ENCODE peak calls at places on chromosomes 1 and 21, in four cellular contexts. U, C, G and Y are unnamed samples.

GRCh38 chr1:150528196-150528595 is 12.6 kb downstream of the FALEC start:
- DNase-seq in G (no peak), C (no peak), U (no peak), Y (no peak)

GRCh38 chr1:205748398-205749093 is 1.4 kb downstream of the NUCKS1 start:
- DNase-seq in G (no peak), U (no peak), C (no peak), Y (no peak)

GRCh38 chr1:229221106-229222019 is 49.5 kb upstream of the RAB4A start:
- DNase-seq in U (no peak), C (no peak), G (no peak), Y (peak; percentile 60)

GRCh38 chr21:41752231-41752681 is 14.6 kb downstream of the RIPK4 start:
- DNase-seq in C (no peak), G (peak; percentile 97), U (no peak), Y (no peak)

GRCh38 chr1:66831529-66832239 is 30.6 kb upstream of the INSL5 start:
- DNase-seq in U (no peak), C (no peak), G (no peak), Y (no peak)

GRCh38 chr1:160205242-160205973 is at the start of gene PEA15:
- DNase-seq in C (peak; percentile 69), G (no peak), U (peak; percentile 75), Y (no peak)

GRCh38 chr1:242811092-242811840 is 286.8 kb upstream of the PLD5 start:
- DNase-seq in C (no peak), G (no peak), U (no peak), Y (no peak)

GRCh38 chr1:35570589-35571137 is 2.5 kb upstream of the TFAP2E start:
- DNase-seq in C (no peak), U (no peak), G (no peak), Y (no peak)

GRCh38 chr1:36691374-36691773 is 208.7 kb upstream of the CSF3R start:
- DNase-seq in G (no peak), C (no peak), U (no peak), Y (no peak)

GRCh38 chr1:227306689-227307088 is 11.6 kb downstream of the CDC42BPA start:
- DNase-seq in U (no peak), C (no peak), G (no peak), Y (no peak)

GRCh38 chr1:27416387-27417111 is 24.1 kb downstream of the GPR3 start:
- DNase-seq in U (no peak), C (no peak), G (no peak), Y (no peak)

GRCh38 chr21:39033878-39034589 is 149.2 kb downstream of the PSMG1 start:
- DNase-seq in G (no peak), C (no peak), U (peak; percentile 80), Y (no peak)

GRCh38 chr1:36352141-36352909 is 28.9 kb upstream of the EVA1B start:
- DNase-seq in U (no peak), C (no peak), G (no peak), Y (no peak)

GRCh38 chr1:234503193-234504050 is 24.4 kb upstream of the TARBP1 start:
- DNase-seq in U (no peak), C (no peak), G (no peak), Y (no peak)

GRCh38 chr1:230868736-230869385 is 540 bp upstream of the C1orf198 start:
- DNase-seq in C (peak; percentile 45), U (peak; percentile 71), G (no peak), Y (no peak)

GRCh38 chr1:42000781-42001180 is 82.1 kb upstream of the HIVEP3 start:
- DNase-seq in G (no peak), U (no peak), C (no peak), Y (no peak)

GRCh38 chr21:39132248-39132647 is 51.0 kb downstream of the PSMG1 start:
- DNase-seq in G (no peak), C (no peak), U (no peak), Y (no peak)

GRCh38 chr21:18000961-18001522 is 181.9 kb upstream of the C21orf91 start:
- DNase-seq in C (no peak), G (no peak), U (no peak), Y (no peak)

GRCh38 chr1:109935451-109935900 is 24.8 kb downstream of the CSF1 start:
- DNase-seq in U (no peak), G (no peak), C (no peak), Y (no peak)

GRCh38 chr1:154623358-154623757 is 15.4 kb upstream of the ADAR start:
- DNase-seq in G (no peak), U (peak; percentile 50), C (no peak), Y (no peak)

GRCh38 chr1:40628903-40629292 is 36.6 kb downstream of the RIMS3 start:
- DNase-seq in U (no peak), G (no peak), C (no peak), Y (no peak)

GRCh38 chr1:55010887-55011217 is 12.1 kb downstream of the BSND start:
- DNase-seq in G (no peak), C (no peak), U (no peak), Y (no peak)

GRCh38 chr21:34603002-34603709 is 11.8 kb downstream of the RCAN1 start:
- DNase-seq in C (peak; percentile 86), U (peak; percentile 83), G (peak; percentile 36), Y (no peak)

GRCh38 chr1:162561616-162562451 is at the start of gene UAP1:
- DNase-seq in U (no peak), C (no peak), G (no peak), Y (no peak)

GRCh38 chr1:1779691-1780597 is 1.7 kb upstream of the NADK start:
- DNase-seq in G (no peak), U (peak; percentile 83), C (peak; percentile 80), Y (no peak)

GRCh38 chr1:40182956-40183710 is 21.9 kb downstream of the RLF start:
- DNase-seq in G (no peak), U (no peak), C (no peak), Y (no peak)

GRCh38 chr1:232676307-232676706 is 46.4 kb upstream of the SIPA1L2 start:
- DNase-seq in C (no peak), G (no peak), U (no peak), Y (no peak)

GRCh38 chr1:36322786-36323635 is 434 bp downstream of the EVA1B start:
- DNase-seq in C (peak; percentile 63), G (no peak), U (peak; percentile 56), Y (no peak)

GRCh38 chr21:34126691-34127090 is 53.3 kb downstream of the MRPS6 start:
- DNase-seq in U (no peak), G (no peak), C (no peak), Y (no peak)

GRCh38 chr1:82226198-82226505 is 425.4 kb downstream of the ADGRL2 start:
- DNase-seq in C (no peak), U (no peak), G (no peak), Y (no peak)

GRCh38 chr1:5638582-5638981 is 353.6 kb downstream of the NPHP4 start:
- DNase-seq in G (no peak), U (no peak), C (no peak), Y (no peak)

GRCh38 chr1:5639323-5639722 is 352.9 kb downstream of the NPHP4 start:
- DNase-seq in U (no peak), C (peak; percentile 9), G (no peak), Y (no peak)

GRCh38 chr1:5644281-5645134 is 347.7 kb downstream of the NPHP4 start:
- DNase-seq in C (no peak), G (no peak), U (no peak), Y (no peak)

GRCh38 chr1:5643360-5644090 is 348.7 kb downstream of the NPHP4 start:
- DNase-seq in C (no peak), U (no peak), G (no peak), Y (no peak)

DNA sequence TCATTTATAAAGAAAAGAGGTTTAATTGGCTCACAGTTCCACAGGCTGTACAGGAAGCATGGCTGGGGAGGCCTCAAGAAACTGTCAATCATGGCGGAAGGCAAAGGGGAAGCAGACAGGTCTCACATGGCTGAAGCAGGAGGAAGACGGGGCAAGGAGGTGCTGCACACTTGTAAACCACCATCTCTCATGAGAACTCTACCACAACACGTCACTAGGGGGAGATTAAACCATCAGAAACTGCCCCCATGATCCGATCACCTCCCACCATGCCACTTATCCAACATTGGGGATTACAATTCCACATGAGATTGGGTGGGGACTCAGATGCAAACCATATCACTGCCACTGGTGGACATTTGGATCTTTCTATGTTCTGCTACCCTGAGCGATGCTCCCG is 351.4 kb downstream of the NPHP4 start:
- DNase-seq in U (no peak), G (no peak), C (no peak), Y (no peak)
- TF ChIP-seq CTCF in U (no peak), G (no peak), C (no peak), Y (no peak)

GRCh38 chr1:22050330-22050729 is 2.2 kb upstream of the CDC42 start:
- DNase-seq in G (no peak), C (no peak), U (no peak), Y (no peak)

GRCh38 chr1:22044690-22045420 is 7.7 kb upstream of the CDC42 start:
- DNase-seq in C (no peak), U (no peak), G (no peak), Y (no peak)

GRCh38 chr1:22045604-22046228 is 6.8 kb upstream of the CDC42 start:
- DNase-seq in U (peak; percentile 14), C (no peak), G (no peak), Y (no peak)

GRCh38 chr1:22051607-22052114 is 848 bp upstream of the CDC42 start:
- DNase-seq in U (no peak), C (no peak), G (no peak), Y (no peak)

DNA sequence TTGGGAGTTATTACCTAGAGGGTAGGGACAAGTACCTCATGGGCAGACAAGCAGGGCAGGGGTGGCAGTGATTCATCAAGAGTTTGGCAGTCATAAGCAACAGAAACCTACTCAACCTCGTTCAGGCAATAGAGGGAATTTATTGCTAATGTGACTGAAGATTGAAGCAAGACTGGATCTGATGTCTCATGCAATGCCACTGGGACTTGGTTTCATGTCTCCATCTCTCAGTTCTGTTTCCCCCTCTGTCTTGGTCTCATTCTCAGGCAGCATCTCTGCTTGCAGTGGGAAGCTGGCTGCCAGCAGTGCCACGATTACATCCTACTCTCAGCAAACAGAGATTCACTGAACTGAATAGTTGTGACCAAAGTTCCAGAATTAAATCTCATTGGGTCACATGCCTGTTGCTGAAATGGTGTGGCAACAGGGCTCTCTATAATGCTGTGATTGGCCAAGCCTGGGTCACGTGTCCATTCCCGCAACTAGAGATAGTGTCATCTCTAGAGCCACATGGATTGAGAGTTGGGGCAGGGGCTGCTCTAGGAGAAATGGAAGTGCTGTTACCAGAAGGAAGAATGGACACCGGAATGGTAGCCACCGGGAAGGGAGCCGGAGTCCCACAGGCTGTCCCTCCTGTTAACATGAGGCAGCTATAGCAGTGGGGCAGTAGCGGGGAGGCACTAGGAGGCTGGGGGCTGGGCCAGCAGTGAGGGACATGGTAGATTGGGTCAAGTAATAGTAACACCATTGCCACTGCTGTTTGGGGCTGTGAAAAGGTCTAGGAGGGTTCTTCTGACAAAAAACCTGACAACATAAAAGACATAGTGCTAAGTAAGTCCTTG is 3.9 kb upstream of the CDC42 start:
- DNase-seq in C (no peak), U (peak; percentile 33), G (no peak), Y (no peak)
- H3K4me3 ChIP-seq in C (no peak overlapping the region), U (no peak overlapping the region), G (no peak overlapping the region), Y (no peak overlapping the region)

GRCh38 chr1:21669287-21670058 is at the start of gene RAP1GAP:
- DNase-seq in C (no peak), U (no peak), G (no peak), Y (no peak)
- TF ChIP-seq CTCF in C (no peak), U (no peak), G (no peak), Y (no peak)

DNA sequence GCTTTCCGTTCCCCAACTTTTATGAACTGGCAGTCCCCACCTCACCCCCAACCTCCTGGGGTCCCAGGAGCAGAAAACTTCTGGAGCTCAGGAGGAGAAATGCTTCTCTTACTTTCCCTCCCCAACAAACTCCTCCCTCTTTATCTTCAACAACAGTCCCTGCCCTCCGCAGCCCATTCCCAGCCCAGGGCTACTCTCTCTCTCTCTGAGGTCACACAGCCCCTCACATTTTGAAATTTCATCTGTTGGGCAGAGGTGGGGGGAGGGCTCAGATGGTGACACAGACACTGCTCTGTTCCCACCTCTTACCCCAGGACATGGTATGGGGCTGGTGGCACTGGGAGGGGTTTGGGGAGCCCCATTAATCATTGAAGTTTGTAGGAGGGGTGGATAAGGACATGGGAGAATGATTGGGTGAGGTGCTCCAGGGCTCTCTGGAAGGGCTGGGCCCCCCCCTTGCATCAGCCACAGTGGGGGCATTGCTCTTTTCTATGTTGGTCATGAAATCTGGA is 6.0 kb downstream of the PIK3CD start:
- DNase-seq in U (no peak), G (no peak), C (no peak), Y (no peak)
- H3K4me3 ChIP-seq in U (no peak overlapping the region), G (no peak overlapping the region), C (no peak overlapping the region), Y (no peak overlapping the region)